ENCODE peak calls at places on chromosomes 11 and 22, in five cellular contexts. E, Y, M, D and C are unnamed samples.

GRCh38 chr22:47835726-47836125 is 1073.3 kb downstream of the TBC1D22A start:
- DNase-seq in E (no peak), Y (no peak), M (no peak), D (no peak), C (no peak)

GRCh38 chr22:22105364-22105763 is 122.8 kb upstream of the TOP3B start:
- DNase-seq in E (no peak), Y (no peak), M (no peak), D (no peak), C (no peak)

GRCh38 chr11:122822241-122822640 is 16.1 kb upstream of the CRTAM start:
- DNase-seq in E (no peak), Y (no peak), M (no peak), D (no peak), C (no peak)

GRCh38 chr11:126391286-126391954 is 35.9 kb downstream of the ST3GAL4 start:
- DNase-seq in E (no peak), Y (no peak), M (no peak), D (no peak), C (no peak)

GRCh38 chr11:68242616-68243015 is 29.2 kb downstream of the C11orf24 start:
- DNase-seq in E (no peak), Y (no peak), M (no peak), D (no peak), C (no peak)

GRCh38 chr11:73194034-73194507 is 24.0 kb upstream of the P2RY2 start:
- DNase-seq in E (no peak), Y (peak), M (no peak), D (no peak), C (no peak)

GRCh38 chr22:48357196-48357595 is 1470.5 kb downstream of the BRD1 start:
- DNase-seq in E (peak), Y (no peak), M (peak), D (no peak), C (no peak)

GRCh38 chr11:12288934-12289666 is 88.3 kb upstream of the PARVA start:
- DNase-seq in E (no peak), Y (no peak), M (no peak), D (peak), C (no peak)

GRCh38 chr11:45146072-45147016 is at the start of gene PRDM11:
- DNase-seq in E (peak), Y (peak), M (peak), D (peak), C (peak)

GRCh38 chr11:7486731-7487130 is 1.4 kb downstream of the OLFML1 start:
- DNase-seq in E (no peak), Y (no peak), M (no peak), D (no peak), C (no peak)

GRCh38 chr11:1548221-1549070 is 23.6 kb downstream of the DUSP8 start:
- DNase-seq in E (peak), Y (peak), M (peak), D (peak), C (peak)

GRCh38 chr22:49369726-49370717 is 457.7 kb downstream of the BRD1 start:
- DNase-seq in E (peak), Y (no peak), M (no peak), D (no peak), C (peak)

DNA sequence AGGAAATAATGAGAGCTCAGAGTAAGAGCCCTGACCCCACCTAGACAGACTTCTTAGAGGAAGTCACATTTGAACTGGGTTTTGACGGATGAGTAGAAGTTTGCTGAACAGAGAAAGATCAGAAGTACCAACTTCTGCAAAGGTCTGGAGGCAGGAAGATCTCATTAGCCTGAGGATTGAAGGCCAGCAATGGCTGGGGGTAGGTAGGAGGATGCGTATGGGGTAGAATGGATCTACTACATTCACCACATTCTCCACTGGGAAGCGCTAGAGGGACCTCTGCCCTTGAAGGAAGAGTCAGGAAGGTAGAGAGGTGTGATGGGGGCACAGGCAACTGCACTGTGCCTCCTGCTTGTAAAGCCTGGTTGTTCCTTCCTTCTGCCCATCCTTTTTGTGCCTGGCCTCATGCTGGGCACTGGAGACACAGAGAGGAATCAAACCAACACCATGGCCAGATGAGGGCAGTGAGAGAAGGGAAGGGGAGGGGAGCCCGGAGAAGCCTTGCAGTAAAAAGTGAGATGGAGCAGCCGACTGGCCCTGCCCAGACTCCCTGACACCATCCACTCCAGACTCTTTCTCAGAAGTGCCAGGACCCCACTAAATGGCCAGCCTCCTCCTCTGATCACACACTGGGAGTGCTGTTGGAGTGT is 4.9 kb downstream of the TPBGL start:
- DNase-seq in E (no peak), Y (no peak), M (peak), D (no peak), C (peak)
- TF ChIP-seq CTCF in E (peak), Y (no peak), M (peak), D (no peak), C (no peak)

GRCh38 chr11:69493931-69494821 is 12.7 kb downstream of the LINC01488 start:
- DNase-seq in E (no peak), Y (no peak), M (no peak), D (no peak), C (no peak)
- TF ChIP-seq POLR2AphosphoS5 in E (no peak), Y (no peak), M (no peak), D (no peak), C (no peak)

GRCh38 chr11:94732617-94733292 is 35.4 kb upstream of the AMOTL1 start:
- DNase-seq in E (no peak), Y (no peak), M (no peak), D (no peak), C (no peak)
- H3K4me3 ChIP-seq in E (no peak), Y (no peak), M (no peak), D (no peak), C (no peak)

DNA sequence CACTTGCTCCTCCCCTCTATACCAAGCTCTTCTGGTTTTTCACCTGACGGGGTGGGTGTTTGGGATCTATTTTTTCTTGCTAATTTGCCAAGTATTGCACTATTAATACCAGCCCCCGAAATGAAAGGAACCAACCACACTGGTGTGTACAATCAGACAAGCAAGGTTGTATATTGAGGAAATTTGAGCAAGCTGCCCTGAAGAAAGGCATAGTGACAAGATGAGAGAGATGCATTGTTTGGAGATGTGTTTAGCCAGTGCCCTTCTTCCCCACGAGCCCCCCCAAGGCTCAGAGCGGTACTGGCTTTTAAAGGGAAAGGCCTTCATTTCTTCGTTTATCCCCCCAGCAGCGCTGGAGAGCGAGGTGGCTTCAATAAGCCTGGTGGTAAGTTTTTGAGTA is 15.2 kb upstream of the GAS2L1 start:
- DNase-seq in E (no peak), Y (no peak), M (peak), D (no peak), C (no peak)
- TF ChIP-seq CTCF in E (no peak), Y (no peak), M (no peak), D (no peak), C (no peak)

GRCh38 chr22:27918351-27919221 is 470 bp downstream of the PITPNB start:
- DNase-seq in E (peak), Y (peak), M (peak), D (peak), C (peak)
- TF ChIP-seq POLR2AphosphoS5 in E (no peak), Y (no peak), M (no peak), D (peak), C (peak)

DNA sequence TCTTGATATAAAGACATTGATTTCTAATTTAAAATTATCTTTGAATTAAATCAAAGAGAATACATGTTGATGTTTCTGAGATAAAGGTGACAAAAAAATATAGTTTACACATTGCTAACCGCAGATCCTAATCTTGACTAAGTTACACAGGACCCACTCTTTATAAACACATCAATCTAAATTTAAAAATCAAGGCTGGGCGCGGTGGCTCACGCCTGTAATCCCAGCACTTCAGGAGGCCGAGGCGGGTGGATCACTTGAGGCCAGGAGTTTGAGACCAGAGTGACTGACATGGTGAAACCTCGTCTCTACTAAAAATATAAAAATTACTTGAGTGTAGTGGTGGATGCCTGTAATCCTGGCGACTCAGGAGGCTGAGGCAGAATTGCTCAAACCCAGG is 1.9 kb downstream of the ARFGAP3 start:
- DNase-seq in E (no peak), Y (no peak), M (no peak), D (no peak), C (no peak)
- H3K4me3 ChIP-seq in E (no peak), Y (no peak), M (no peak), D (peak), C (peak)

GRCh38 chr22:41285441-41285819 is 557 bp downstream of the RANGAP1 start:
- DNase-seq in E (peak), Y (peak), M (peak), D (peak), C (peak)

GRCh38 chr22:41288245-41288946 is 2.4 kb upstream of the RANGAP1 start:
- DNase-seq in E (no peak), Y (peak), M (peak), D (peak), C (peak)

GRCh38 chr22:41284465-41284864 is 1.5 kb downstream of the RANGAP1 start:
- DNase-seq in E (no peak), Y (no peak), M (no peak), D (no peak), C (no peak)

GRCh38 chr22:41286639-41287091 is 678 bp upstream of the RANGAP1 start:
- DNase-seq in E (no peak), Y (no peak), M (no peak), D (peak), C (no peak)

GRCh38 chr22:41285820-41286638 is at the start of gene RANGAP1:
- DNase-seq in E (peak), Y (peak), M (peak), D (peak), C (peak)
- TF ChIP-seq CTCF in E (peak), Y (no peak), M (no peak), D (peak), C (no peak)

GRCh38 chr11:78046486-78046854 is 17.2 kb upstream of the THRSP start:
- DNase-seq in E (no peak), Y (no peak), M (no peak), D (no peak), C (no peak)

GRCh38 chr11:78048561-78048960 is 15.1 kb upstream of the THRSP start:
- DNase-seq in E (no peak), Y (no peak), M (peak), D (no peak), C (no peak)

GRCh38 chr11:78044706-78045105 is 19.0 kb upstream of the THRSP start:
- DNase-seq in E (no peak), Y (peak), M (no peak), D (no peak), C (peak)

GRCh38 chr11:78042858-78043257 is 19.8 kb upstream of the KCTD14 start:
- DNase-seq in E (no peak), Y (no peak), M (no peak), D (no peak), C (no peak)

DNA sequence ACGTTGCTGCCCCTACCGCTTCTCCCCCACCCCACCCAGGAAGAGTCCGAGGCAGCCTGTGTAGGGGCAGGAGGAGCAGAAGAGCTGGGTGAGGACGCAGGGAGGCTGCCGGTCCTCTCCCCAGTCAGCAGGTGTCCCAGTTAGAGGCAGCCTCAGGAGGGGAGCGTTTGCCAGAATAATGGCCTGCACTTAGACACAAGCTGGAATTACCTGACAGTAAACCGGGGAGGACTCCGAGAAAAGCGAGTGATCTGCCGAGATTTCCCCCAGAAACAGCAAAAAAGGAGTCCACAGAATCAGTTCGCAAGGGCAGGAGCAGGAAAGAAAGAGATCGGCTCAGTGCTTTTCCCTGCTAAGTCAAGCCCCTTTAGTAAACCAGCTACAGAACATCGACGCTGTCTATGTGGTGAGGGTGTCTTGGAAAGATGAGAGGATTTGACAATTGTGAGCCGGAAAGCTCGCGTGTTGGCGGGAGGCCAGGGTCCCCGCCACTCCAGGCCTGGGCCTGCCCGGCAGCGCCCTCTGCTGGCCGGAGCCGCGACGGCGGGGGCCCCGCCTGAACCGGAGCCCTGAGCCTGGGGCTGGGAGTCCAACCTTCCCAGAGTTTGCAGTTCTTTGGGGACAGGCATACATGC is 17.7 kb upstream of the THRSP start:
- DNase-seq in E (peak), Y (peak), M (peak), D (peak), C (peak)
- TF ChIP-seq POLR2AphosphoS5 in E (no peak), Y (no peak), M (no peak), D (peak), C (peak)

DNA sequence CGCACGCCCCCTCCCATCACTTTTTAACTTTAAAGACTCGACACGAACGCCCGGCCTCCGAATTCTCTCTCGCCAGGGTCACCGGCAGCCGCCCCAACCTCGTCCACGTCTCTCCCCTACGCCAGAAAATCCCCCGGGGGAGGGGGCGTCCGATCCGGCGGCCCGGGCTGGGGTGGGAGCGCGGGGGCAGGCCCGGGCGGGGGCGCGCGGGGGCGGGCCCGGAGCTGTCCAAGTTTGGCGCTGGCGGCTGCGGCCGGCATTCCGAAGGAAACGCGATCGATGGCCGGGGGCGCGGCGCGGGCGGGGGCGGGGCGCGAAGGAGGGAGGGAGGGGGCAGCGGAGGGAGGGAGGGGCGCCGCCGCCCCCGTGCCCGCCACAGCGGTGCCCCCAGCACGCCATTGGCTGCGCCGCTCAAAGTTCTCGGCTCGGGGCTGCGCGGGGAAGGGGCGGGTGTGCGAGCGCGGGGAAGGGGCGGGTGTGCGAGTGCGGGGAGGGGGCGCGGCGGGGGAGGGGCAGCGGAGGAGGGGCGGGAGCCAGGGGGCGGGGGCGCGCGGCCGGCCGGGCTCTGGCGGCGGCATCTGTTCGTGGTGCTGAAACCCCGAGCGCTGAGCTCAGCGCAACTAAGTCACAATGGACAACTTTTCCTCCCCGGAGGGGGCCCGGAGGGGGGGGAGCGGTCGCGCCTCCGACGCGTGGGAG is 2.4 kb downstream of the PHF21B start:
- DNase-seq in E (peak), Y (no peak), M (peak), D (peak), C (no peak)
- H3K4me3 ChIP-seq in E (peak), Y (peak), M (peak), D (peak), C (peak)

DNA sequence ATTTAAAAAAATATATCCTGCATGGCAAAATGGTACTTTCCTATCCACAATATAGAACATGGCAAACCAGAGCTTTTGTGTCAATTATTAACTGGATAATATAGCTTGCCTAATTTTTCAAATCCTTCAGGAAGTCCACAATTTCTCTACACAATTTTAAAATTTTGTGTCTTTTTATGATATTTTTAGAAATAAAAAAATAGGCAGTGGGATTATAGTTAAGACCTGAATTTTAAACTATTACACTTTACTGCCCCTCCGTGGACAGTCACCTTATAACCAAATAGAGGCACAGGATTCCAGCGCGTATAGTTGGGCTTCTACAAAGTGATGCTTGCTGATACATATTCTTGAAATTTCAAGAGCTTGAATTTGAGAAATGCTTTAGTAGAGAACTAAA is 2.1 kb upstream of the DMC1 start:
- DNase-seq in E (peak), Y (peak), M (peak), D (peak), C (no peak)
- TF ChIP-seq CTCF in E (peak), Y (peak), M (peak), D (peak), C (peak)